ENCODE peak calls at places on chromosomes 1 and 21, in six cellular contexts. H, A, P, E, I and X are unnamed samples.

GRCh38 chr1:184753608-184754478 is 815 bp downstream of the EDEM3 start:
- DNase-seq in H (peak), A (no peak), P (peak), E (no peak), I (no peak), X (peak)

GRCh38 chr21:32411366-32412161 is 942 bp upstream of the EVA1C start:
- DNase-seq in H (peak), A (no peak), P (peak), E (peak), I (peak), X (no peak)

GRCh38 chr21:16029065-16029464 is 299.3 kb downstream of the USP25 start:
- DNase-seq in H (no peak), A (no peak), P (no peak), E (no peak), I (no peak), X (no peak)

GRCh38 chr21:32378956-32379355 is 13.9 kb downstream of the URB1 start:
- DNase-seq in H (no peak), A (no peak), P (no peak), E (no peak), I (no peak), X (no peak)

GRCh38 chr1:7886346-7886745 is 33.5 kb upstream of the UTS2 start:
- DNase-seq in H (no peak), A (no peak), P (peak), E (no peak), I (no peak), X (peak)

GRCh38 chr21:35987475-35987874 is 72.9 kb downstream of the SETD4 start:
- DNase-seq in H (no peak), A (no peak), P (no peak), E (no peak), I (peak), X (no peak)

GRCh38 chr21:36478207-36478701 is 1.7 kb downstream of the CLDN14 start:
- DNase-seq in H (no peak), A (peak), P (peak), E (no peak), I (no peak), X (peak)

GRCh38 chr1:111507411-111508201 is 4.2 kb upstream of the ADORA3 start:
- DNase-seq in H (peak), A (peak), P (peak), E (peak), I (peak), X (peak)

GRCh38 chr1:109569323-109569722 is 20.9 kb downstream of the GNAI3 start:
- DNase-seq in H (no peak), A (no peak), P (no peak), E (no peak), I (no peak), X (no peak)

GRCh38 chr1:207140536-207140935 is 36.5 kb downstream of the C4BPA start:
- DNase-seq in H (no peak), A (no peak), P (no peak), E (no peak), I (no peak), X (peak)

GRCh38 chr1:218501073-218501612 is 156.0 kb downstream of the TGFB2 start:
- DNase-seq in H (no peak), A (no peak), P (no peak), E (no peak), I (no peak), X (no peak)

GRCh38 chr1:205535866-205536758 is 31.6 kb downstream of the CDK18 start:
- DNase-seq in H (no peak), A (no peak), P (no peak), E (peak), I (no peak), X (no peak)

GRCh38 chr1:67812225-67812624 is 21.0 kb downstream of the GNG12 start:
- DNase-seq in H (no peak), A (no peak), P (no peak), E (no peak), I (no peak), X (no peak)

GRCh38 chr1:220775238-220775853 is 11.4 kb upstream of the MTARC1 start:
- DNase-seq in H (peak), A (peak), P (no peak), E (peak), I (peak), X (peak)

GRCh38 chr1:205054013-205054412 is 11.0 kb downstream of the CNTN2 start:
- DNase-seq in H (no peak), A (no peak), P (no peak), E (no peak), I (no peak), X (no peak)

GRCh38 chr1:227891223-227891954 is 56.3 kb downstream of the WNT9A start:
- DNase-seq in H (no peak), A (no peak), P (no peak), E (peak), I (no peak), X (no peak)

GRCh38 chr1:163166886-163167555 is 35.7 kb downstream of the RGS5 start:
- DNase-seq in H (peak), A (no peak), P (peak), E (no peak), I (no peak), X (no peak)

GRCh38 chr1:157006676-157007075 is 38.9 kb downstream of the ARHGEF11 start:
- DNase-seq in H (no peak), A (no peak), P (no peak), E (no peak), I (no peak), X (no peak)

GRCh38 chr1:7679873-7680790 is 91.0 kb upstream of the VAMP3 start:
- DNase-seq in H (peak), A (peak), P (peak), E (peak), I (no peak), X (peak)

GRCh38 chr1:181936768-181937581 is 124.5 kb downstream of the ZNF648 start:
- DNase-seq in H (peak), A (peak), P (no peak), E (no peak), I (peak), X (peak)

GRCh38 chr1:230077011-230077410 is 10.0 kb downstream of the GALNT2 start:
- DNase-seq in H (no peak), A (no peak), P (no peak), E (no peak), I (no peak), X (no peak)

GRCh38 chr21:14569026-14569425 is 22.9 kb upstream of the SAMSN1 start:
- DNase-seq in H (no peak), A (no peak), P (no peak), E (no peak), I (no peak), X (no peak)

GRCh38 chr1:225468270-225469020 is 40.6 kb upstream of the LBR start:
- DNase-seq in H (no peak), A (no peak), P (no peak), E (no peak), I (no peak), X (no peak)

GRCh38 chr1:154970631-154971340 is at the start of gene SHC1:
- DNase-seq in H (peak), A (peak), P (peak), E (peak), I (peak), X (peak)

GRCh38 chr1:20138346-20138745 is 777 bp upstream of the PLA2G2F start:
- DNase-seq in H (no peak), A (no peak), P (no peak), E (no peak), I (no peak), X (no peak)

GRCh38 chr1:17134036-17134435 is 14.8 kb upstream of the PADI2 start:
- DNase-seq in H (no peak), A (no peak), P (no peak), E (no peak), I (no peak), X (no peak)

GRCh38 chr1:111843177-111843576 is 87.5 kb downstream of the DDX20 start:
- DNase-seq in H (no peak), A (no peak), P (no peak), E (no peak), I (no peak), X (no peak)

GRCh38 chr1:55055951-55056631 is 16.7 kb downstream of the PCSK9 start:
- DNase-seq in H (no peak), A (no peak), P (no peak), E (no peak), I (no peak), X (no peak)

GRCh38 chr1:112877741-112878140 is 78.3 kb downstream of the SLC16A1 start:
- DNase-seq in H (no peak), A (no peak), P (peak), E (no peak), I (no peak), X (no peak)

GRCh38 chr1:46062651-46063319 is 69.6 kb downstream of the PIK3R3 start:
- DNase-seq in H (no peak), A (no peak), P (peak), E (no peak), I (no peak), X (no peak)

DNA sequence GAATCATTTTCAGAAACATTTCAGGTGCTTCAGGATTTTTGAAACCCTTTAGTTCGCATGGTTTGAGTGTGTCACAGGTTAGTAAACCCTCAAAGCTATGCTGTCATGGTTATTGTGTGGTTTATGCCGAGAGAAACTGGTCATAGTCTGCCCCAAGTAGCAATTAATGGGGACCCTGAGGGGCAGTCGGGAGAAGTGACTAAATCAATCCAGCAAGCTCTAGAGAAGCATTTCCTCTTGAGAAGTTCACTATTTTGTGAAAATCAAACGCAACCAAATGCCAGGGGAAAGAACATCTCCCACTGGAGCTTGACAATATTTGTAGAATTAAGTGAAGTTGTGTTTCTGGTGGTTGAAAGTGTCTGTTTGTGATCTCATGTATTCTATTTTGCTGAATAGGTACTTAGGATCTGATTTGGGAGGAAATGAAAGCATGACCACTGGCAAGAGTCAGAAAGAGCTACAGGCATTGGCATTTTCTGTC is 63.0 kb upstream of the BACH1 start:
- DNase-seq in H (no peak), A (no peak), P (no peak), E (no peak), I (no peak), X (no peak)
- H3K27ac ChIP-seq in H (no peak), A (no peak), P (no peak), E (no peak), I (no peak), X (no peak)

GRCh38 chr1:174021611-174022079 is 512 bp downstream of the RC3H1 start:
- DNase-seq in H (peak), A (no peak), P (peak), E (peak), I (peak), X (peak)

GRCh38 chr1:174022080-174022975 is at the start of gene RC3H1:
- DNase-seq in H (peak), A (peak), P (peak), E (peak), I (peak), X (peak)

GRCh38 chr1:174018565-174018964 is 3.6 kb downstream of the RC3H1 start:
- DNase-seq in H (no peak), A (no peak), P (no peak), E (no peak), I (no peak), X (no peak)

GRCh38 chr1:174022976-174023277 is 770 bp upstream of the RC3H1 start:
- DNase-seq in H (no peak), A (no peak), P (no peak), E (no peak), I (no peak), X (no peak)

GRCh38 chr1:174023438-174023837 is 1.3 kb upstream of the RC3H1 start:
- DNase-seq in H (peak), A (peak), P (peak), E (no peak), I (peak), X (no peak)
- H3K27ac ChIP-seq in H (no peak), A (peak), P (no peak), E (peak), I (peak), X (no peak)

GRCh38 chr1:180888870-180889269 is 23.8 kb upstream of the KIAA1614 start:
- DNase-seq in H (no peak), A (no peak), P (no peak), E (no peak), I (no peak), X (no peak)
- H3K27ac ChIP-seq in H (no peak), A (no peak), P (no peak), E (no peak), I (no peak), X (no peak)

DNA sequence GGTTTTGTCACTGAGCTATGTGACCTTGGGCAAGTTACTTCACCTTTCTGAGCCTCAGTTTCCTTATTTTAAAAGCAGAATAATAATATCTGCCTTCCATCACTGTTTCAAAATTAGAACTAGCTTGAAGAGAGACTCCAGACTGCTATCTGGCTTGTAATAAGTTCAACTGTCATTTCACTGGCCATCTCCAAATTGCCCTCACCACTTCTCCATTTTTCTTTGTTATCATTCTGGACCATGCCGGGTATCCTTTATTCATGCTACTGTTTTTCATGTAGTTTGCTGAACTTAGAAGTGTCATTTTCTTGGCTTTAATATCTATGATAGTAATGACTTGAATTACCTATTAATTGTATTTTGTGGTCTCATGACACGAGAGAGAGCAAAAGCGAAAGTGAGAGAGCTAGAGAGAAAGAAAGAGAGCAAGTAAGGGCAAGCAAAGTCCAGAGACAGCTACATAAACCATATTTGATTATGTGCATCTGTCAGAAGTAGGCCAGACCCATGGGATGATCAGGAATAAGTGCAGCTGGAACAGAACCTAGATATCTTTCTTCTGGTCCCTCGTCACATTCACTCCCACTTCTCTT is 184.9 kb upstream of the ATP1B1 start:
- DNase-seq in H (no peak), A (no peak), P (no peak), E (no peak), I (no peak), X (no peak)
- H3K27ac ChIP-seq in H (no peak), A (peak), P (no peak), E (no peak), I (peak), X (no peak)

DNA sequence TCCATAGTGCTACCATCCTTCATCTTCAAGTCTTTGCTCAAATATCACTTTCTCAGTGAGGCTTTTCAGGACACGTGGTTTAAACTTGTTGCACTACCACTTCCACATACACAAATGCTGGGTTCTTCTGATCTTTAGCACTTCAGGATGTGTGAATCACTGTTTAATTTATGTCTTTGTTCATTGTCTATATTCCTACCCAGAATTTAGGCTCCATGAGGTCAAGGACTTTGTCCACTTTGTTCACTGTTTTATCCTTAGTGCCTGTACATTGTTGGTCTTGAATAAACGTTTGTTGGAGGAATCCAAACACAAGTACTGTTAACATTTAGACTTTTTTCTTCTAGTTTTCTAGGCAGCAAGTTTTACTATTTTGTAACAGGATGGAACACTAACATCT is 42.6 kb upstream of the RALGPS2 start:
- DNase-seq in H (no peak), A (no peak), P (no peak), E (no peak), I (no peak), X (no peak)
- H3K27ac ChIP-seq in H (no peak), A (no peak), P (no peak), E (no peak), I (no peak), X (no peak)

GRCh38 chr1:164725401-164725800 is 166.4 kb downstream of the PBX1 start:
- DNase-seq in H (no peak), A (no peak), P (peak), E (no peak), I (no peak), X (no peak)

GRCh38 chr1:164723296-164723731 is 164.3 kb downstream of the PBX1 start:
- DNase-seq in H (no peak), A (no peak), P (no peak), E (no peak), I (no peak), X (no peak)

GRCh38 chr1:164731161-164731747 is 172.3 kb downstream of the PBX1 start:
- DNase-seq in H (peak), A (no peak), P (no peak), E (no peak), I (no peak), X (no peak)

GRCh38 chr1:164728719-164729118 is 169.7 kb downstream of the PBX1 start:
- DNase-seq in H (no peak), A (no peak), P (no peak), E (no peak), I (no peak), X (no peak)

DNA sequence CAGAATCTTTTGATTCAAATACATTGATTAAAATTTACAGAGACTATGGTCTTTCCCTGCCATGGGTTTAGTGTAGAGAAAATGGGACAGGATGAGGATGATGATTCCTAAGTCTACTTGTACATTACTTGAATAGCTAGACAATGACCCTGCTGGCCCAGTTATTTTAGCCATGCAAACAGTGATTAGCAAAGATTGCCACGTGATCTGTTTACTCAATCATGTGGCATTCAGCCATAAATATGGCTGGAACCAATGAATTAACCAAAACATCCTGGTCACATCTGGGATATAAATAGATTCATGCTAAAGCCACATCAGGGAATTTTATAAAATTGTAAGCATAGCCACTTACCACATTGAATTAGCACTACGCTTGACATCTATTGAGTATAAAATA is 167.3 kb downstream of the PBX1 start:
- DNase-seq in H (no peak), A (no peak), P (peak), E (no peak), I (no peak), X (no peak)
- H3K27ac ChIP-seq in H (no peak), A (no peak), P (no peak), E (no peak), I (peak), X (no peak)

DNA sequence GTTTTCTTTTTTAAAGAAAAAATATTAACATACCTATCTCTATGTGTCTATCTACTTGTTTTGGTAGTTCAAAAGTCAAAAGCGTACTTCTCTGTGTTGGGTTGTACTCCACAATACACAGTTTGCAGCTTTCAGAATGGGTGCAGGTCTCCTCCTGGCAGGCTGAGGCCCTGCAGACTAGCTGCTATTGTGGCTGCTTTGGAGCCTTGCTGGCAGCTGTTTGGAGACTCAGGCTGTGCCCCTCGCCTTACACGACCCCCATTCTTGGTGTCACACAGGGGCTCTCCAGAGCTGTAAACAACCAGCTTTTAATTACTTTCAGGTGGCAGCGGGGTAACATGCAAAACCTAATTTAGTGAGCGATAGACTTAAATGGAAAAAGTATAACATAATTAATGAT is 160.4 kb downstream of the DSCAM start:
- DNase-seq in H (no peak), A (no peak), P (no peak), E (no peak), I (no peak), X (no peak)
- H3K27ac ChIP-seq in H (no peak), A (no peak), P (no peak), E (no peak), I (no peak), X (no peak)

GRCh38 chr1:51636765-51637522 is 20.1 kb downstream of the OSBPL9 start:
- DNase-seq in H (no peak), A (no peak), P (peak), E (no peak), I (no peak), X (peak)
- H3K27ac ChIP-seq in H (no peak), A (peak), P (no peak), E (peak), I (peak), X (peak)